ENCODE peak calls at places on chromosomes 11 and 22, in five cellular contexts. S is tibial nerve, E is breast epithelium, Z is spleen, N is thyroid gland. O is an unnamed sample. For H3K4me1, the result is how much of the 10 kb centered on the place peaks cover.

GRCh38 chr22:50139843-50140415 is 30.6 kb upstream of the PANX2 start:
- DNase-seq in S (no peak), Z (no peak), N (no peak), E (no peak), O (no peak)

GRCh38 chr11:18802381-18803257 is 11.0 kb upstream of the PTPN5 start:
- DNase-seq in N (peak), S (peak), Z (no peak), E (peak), O (no peak)

GRCh38 chr11:91396243-91397133 is 828.1 kb upstream of the FAT3 start:
- DNase-seq in E (no peak), N (no peak), Z (no peak), S (no peak), O (no peak)

GRCh38 chr11:95375881-95376280 is 144.9 kb upstream of the SESN3 start:
- DNase-seq in S (no peak), E (no peak), N (no peak), Z (no peak), O (no peak)

GRCh38 chr11:37402663-37403062 is 804.6 kb upstream of the RAG2 start:
- DNase-seq in E (no peak), Z (no peak), N (no peak), S (no peak), O (no peak)

GRCh38 chr11:47409440-47410403 is 1.3 kb downstream of the SLC39A13 start:
- DNase-seq in E (no peak), N (no peak), Z (peak), S (no peak), O (no peak)

GRCh38 chr22:30438559-30438958 is 13.0 kb downstream of the MTFP1 start:
- DNase-seq in S (no peak), Z (no peak), E (no peak), N (no peak), O (no peak)

GRCh38 chr22:31343235-31344191 is 2.6 kb downstream of the PATZ1 start:
- DNase-seq in Z (peak), N (peak), S (peak), E (peak), O (peak)

GRCh38 chr11:123437236-123437979 is 7.3 kb downstream of the GRAMD1B start:
- DNase-seq in N (no peak), E (no peak), Z (no peak), S (no peak), O (no peak)

GRCh38 chr11:74004694-74005615 is 3.9 kb downstream of the UCP3 start:
- DNase-seq in Z (peak), S (no peak), N (peak), E (no peak), O (no peak)

GRCh38 chr11:117654856-117655255 is 142.2 kb downstream of the DSCAML1 start:
- DNase-seq in E (no peak), Z (no peak), N (no peak), S (no peak), O (no peak)

GRCh38 chr22:26394787-26395186 is 34.3 kb upstream of the ASPHD2 start:
- DNase-seq in E (no peak), S (no peak), N (no peak), Z (no peak), O (no peak)

GRCh38 chr22:48100685-48101417 is 1338.4 kb downstream of the TBC1D22A start:
- DNase-seq in N (no peak), Z (no peak), E (no peak), S (no peak), O (peak)

GRCh38 chr11:71302911-71303310 is 50.5 kb upstream of the SHANK2 start:
- DNase-seq in N (no peak), E (no peak), S (no peak), Z (peak), O (no peak)

GRCh38 chr11:121112498-121113455 is 11.7 kb downstream of the TECTA start:
- DNase-seq in E (peak), Z (no peak), S (peak), N (peak), O (peak)

GRCh38 chr11:11782532-11783110 is 59.2 kb upstream of the USP47 start:
- DNase-seq in S (no peak), N (peak), E (no peak), Z (no peak), O (no peak)

GRCh38 chr11:108221981-108222685 is at the start of gene NPAT:
- DNase-seq in N (no peak), E (no peak), S (no peak), Z (no peak), O (no peak)

GRCh38 chr11:112122206-112122605 is 35.5 kb downstream of the SDHD start:
- DNase-seq in E (no peak), N (no peak), Z (no peak), S (no peak), O (no peak)

GRCh38 chr11:110152199-110152598 is 59.0 kb downstream of the ZC3H12C start:
- DNase-seq in S (no peak), E (no peak), Z (no peak), N (no peak), O (no peak)

GRCh38 chr11:71420455-71421241 is 27.5 kb downstream of the DHCR7 start:
- DNase-seq in N (peak), Z (no peak), E (no peak), S (no peak), O (no peak)

GRCh38 chr11:16184588-16184987 is 171.8 kb downstream of the SOX6 start:
- DNase-seq in E (no peak), N (no peak), Z (no peak), S (no peak), O (peak)

GRCh38 chr11:10623797-10624761 is 55.6 kb upstream of the LYVE1 start:
- DNase-seq in N (peak), E (no peak), Z (peak), S (peak), O (no peak)
- H3K4me1 ChIP-seq in N (under half), E (under half), Z (under half), S (under half), O (under half)

DNA sequence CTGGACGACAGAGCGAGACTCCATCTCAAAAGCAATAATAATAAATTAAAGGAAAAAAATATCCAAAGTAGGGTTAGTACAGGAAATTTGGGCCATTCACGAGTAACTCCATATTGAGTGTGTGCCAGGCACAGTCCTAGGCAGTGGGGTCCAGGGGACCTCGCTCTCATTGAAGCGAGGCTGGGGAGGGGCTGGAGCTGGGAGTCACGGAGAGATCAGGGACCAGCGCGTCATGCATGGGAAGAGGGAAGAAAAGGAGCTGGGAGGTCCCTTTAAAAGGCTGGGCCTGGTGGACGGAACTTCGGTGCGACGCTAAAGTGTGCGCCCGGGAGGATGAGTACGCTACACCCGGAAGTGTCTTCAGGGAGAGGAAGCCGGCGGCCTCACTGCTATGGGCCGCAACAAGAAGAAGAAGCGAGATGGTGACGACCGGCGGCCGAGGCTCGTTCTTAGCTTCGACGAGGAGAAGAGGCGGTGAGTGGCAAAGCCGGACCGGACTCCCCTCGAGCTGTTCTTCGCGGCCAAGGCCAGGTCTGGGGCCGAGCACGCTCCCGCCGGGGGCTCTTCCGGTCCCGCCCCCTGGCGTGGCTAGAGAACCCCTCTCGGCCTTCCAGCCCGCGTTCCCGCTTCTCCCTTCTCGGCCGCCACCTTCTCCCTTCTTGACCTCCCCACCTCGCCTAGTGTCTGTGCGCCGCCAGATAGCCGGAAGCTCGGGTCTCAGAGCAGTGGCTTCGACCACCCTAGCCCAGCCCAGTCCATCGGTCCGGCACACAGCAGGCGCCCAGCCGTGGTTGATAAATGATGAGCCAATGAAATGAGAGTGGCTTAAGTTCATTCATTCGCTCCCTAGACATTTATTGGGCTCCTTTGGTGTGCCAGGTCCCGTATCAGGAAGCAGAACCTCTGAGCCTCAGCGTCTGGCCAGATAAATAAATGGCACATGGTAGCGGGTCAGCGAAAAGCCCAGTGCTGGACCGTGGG is at the start of gene NOL12:
- DNase-seq in S (peak), N (peak), E (peak), Z (peak), O (peak)
- TF ChIP-seq POLR2A in S (no peak), N (no peak), E (no peak), Z (no peak), O (peak)

GRCh38 chr22:23402275-23403151 is 177.6 kb downstream of the IGLL1 start:
- DNase-seq in Z (peak), E (peak), S (no peak), N (peak), O (peak)

GRCh38 chr22:23401910-23402274 is 178.2 kb downstream of the IGLL1 start:
- DNase-seq in S (no peak), Z (peak), N (peak), E (no peak), O (peak)

GRCh38 chr22:23404689-23405365 is 175.3 kb downstream of the IGLL1 start:
- DNase-seq in N (peak), S (no peak), Z (peak), E (no peak), O (no peak)

GRCh38 chr22:23403720-23404688 is 176.1 kb downstream of the IGLL1 start:
- DNase-seq in E (no peak), Z (no peak), S (no peak), N (peak), O (no peak)

GRCh38 chr22:23403152-23403719 is 176.9 kb downstream of the IGLL1 start:
- DNase-seq in Z (peak), E (no peak), N (no peak), S (no peak), O (peak)
- H3K4me1 ChIP-seq in Z (under half), E (under half), N (under half), S (under half), O (under half)

DNA sequence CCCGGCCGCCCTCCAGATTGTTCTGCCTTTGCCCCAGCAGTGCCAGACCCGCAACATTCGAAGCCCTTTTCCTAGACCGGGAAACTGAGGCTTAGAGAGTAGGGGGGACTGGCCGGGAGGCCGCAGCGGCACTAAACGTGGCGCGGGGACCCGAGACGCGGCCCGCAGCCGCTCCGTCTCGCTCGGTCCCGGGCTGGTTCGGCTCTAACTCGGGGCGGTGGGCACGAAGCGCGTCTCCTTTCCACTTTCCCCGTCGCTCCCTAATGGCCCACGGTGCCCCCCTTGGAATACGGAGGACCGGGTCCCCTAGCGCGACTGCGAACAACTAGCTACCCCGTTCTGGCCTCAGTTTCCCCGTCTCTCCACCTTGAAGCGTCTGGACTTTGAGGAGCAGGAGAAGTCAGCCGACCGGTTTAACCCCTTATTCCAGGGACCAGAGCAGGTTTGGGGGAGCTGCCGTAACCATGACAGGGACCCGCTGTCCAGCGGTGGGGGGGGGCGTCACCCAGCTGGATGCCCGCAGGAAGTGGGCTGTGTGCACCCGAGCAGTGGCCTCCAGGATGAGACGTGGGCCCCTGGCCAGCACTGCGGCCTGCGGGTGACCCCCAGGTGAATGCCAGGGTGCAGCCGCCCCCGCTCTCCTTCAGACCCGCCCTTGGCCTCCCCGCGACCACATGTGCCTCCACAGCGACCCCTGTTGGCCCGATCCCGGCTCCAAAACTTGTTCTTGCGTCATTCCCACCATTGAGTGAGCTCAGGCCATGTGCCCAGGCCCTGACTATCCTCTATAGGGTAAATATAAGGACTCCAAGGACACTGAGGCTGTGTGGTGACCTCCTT is 1.1 kb downstream of the CDC42EP1 start:
- DNase-seq in N (peak), Z (peak), S (peak), E (peak), O (peak)
- TF ChIP-seq POLR2A in N (no peak), Z (no peak), S (peak), E (no peak), O (peak)

DNA sequence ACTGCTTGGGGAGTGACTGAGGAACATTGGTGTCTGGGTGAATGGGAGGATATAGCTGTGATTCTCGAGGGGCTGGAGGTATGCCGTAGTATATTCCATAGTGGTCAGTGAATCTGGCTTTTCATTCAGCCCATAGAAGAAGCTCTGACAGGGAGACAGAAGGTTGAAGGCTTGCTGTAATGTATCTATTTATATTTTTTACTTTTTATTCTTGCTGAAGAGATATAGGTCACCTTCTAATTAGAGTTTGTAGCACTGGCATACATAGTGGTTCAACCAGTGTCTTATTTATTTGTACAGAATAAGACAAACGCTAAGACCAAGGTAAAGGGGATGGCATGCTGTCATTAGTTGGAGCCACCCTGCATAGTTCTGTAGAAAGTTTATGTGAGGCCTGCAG is 10.0 kb downstream of the TRIM44 start:
- DNase-seq in S (no peak), N (no peak), Z (no peak), E (no peak), O (no peak)
- H3K4me1 ChIP-seq in S (under half), N (under half), Z (under half), E (under half), O (under half)

DNA sequence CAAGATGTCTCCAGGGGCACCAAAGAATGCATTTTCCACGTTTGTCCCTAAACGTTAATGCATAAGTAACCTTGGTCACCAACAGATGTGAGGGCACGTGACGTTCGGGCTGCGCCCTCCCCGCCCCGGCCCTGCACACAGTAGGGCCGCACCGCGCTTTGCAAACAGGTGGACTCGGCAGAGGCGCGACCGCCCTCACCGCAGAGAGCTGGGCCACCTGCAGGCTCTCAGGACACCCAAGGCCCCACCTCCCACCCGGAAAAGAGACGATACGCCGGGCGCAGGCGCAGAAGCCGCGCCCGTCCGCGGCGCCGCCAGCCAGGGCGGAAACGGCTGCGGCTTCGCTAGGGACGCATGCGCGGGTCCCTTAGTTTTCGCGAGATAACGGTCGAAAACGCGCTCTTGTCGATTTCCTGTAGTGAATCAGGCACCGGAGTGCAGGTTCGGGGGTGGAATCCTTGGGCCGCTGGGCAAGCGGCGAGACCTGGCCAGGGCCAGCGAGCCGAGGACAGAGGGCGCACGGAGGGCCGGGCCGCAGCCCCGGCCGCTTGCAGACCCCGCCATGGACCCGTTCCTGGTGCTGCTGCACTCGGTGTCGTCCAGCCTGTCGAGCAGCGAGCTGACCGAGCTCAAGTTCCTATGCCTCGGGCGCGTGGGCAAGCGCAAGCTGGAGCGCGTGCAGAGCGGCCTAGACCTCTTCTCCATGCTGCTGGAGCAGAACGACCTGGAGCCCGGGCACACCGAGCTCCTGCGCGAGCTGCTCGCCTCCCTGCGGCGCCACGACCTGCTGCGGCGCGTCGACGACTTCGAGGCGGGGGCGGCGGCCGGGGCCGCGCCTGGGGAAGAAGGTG is at the start of gene FADD:
- DNase-seq in N (peak), S (peak), E (peak), Z (peak), O (peak)
- TF ChIP-seq POLR2A in N (peak), S (peak), E (peak), Z (peak), O (peak)

DNA sequence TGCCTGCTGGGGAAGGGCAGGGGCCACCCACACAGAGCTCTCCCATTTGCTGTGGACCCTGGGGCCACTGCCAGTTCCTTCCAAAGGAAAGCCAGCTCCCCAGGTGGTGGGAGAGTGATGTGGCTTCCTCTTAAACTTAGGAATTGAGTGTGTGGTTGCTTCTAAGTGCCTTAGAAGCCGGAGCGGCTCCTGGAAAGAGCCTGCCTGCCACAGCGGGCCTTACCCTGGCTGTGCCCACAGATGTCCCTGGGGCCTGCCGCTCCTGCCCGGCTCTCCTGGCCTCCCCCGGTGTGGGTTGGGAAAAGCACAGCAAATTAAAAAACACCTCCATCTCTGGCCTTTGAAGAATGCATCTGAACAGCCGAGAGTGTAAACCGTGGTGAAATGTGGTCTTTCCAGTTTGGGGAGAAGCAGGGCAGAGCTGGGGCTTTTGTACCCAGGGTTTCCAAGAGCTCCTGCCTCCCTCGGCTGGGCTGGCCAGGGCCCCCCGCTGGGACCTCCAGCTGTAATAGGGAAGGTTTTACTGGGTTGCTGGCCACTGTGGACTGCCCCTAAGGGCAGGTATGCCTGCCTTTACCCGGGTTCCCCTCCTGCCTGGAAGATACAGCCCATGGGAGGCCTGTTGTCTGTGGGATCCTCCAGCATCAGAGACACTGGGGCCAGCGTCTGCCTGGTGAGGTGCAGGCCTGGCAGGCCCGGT is 30.2 kb downstream of the LRP5 start:
- DNase-seq in N (peak), S (no peak), Z (no peak), E (peak), O (no peak)
- H3K4me1 ChIP-seq in N (half or more), S (under half), Z (under half), E (under half), O (under half)

GRCh38 chr11:67584205-67584880 is 731 bp downstream of the GSTP1 start:
- DNase-seq in Z (peak), S (peak), E (peak), N (peak), O (no peak)
- TF ChIP-seq POLR2A in Z (no peak), S (no peak), E (no peak), N (peak), O (no peak)

GRCh38 chr11:33471541-33471940 is 214.4 kb downstream of the HIPK3 start:
- DNase-seq in S (no peak), E (no peak), Z (no peak), N (no peak), O (peak)
- H3K4me1 ChIP-seq in S (under half), E (under half), Z (under half), N (under half), O (under half)

GRCh38 chr11:92397356-92397755 is 172.7 kb downstream of the FAT3 start:
- DNase-seq in N (no peak), Z (no peak), S (no peak), E (no peak), O (no peak)
- TF ChIP-seq POLR2A in N (no peak), Z (no peak), S (no peak), E (no peak), O (no peak)